ENCODE peak calls at places on chromosomes 2 and 18, in ten cellular contexts. B is A549, C is uterus, H is fibroblast of the aortic adventitia, L is spleen, D is astrocyte, U is HL-60, T is NB4, W is PC-9, F is left ventricle myocardium inferior. V is an unnamed sample.
A peak's percentile ranks its signal among the peaks of the same experiment; 100 is the strongest.

GRCh38 chr18:25256439-25256838 is 95.5 kb downstream of the ZNF521 start:
- DNase-seq in U (no peak), W (no peak), F (no peak), T (no peak), B (no peak), C (no peak), D (no peak), H (no peak), L (no peak), V (no peak)

GRCh38 chr2:174198846-174199564 is 49.3 kb downstream of the OLA1 start:
- DNase-seq in F (no peak), B (no peak), H (no peak), W (no peak), C (no peak), U (no peak), L (no peak), T (no peak), D (peak; percentile 36), V (no peak)

GRCh38 chr2:64283641-64284371 is 139.6 kb upstream of the PELI1 start:
- DNase-seq in C (peak; percentile 60), B (no peak), W (no peak), U (no peak), H (no peak), T (no peak), D (no peak), L (no peak), F (no peak), V (peak; percentile 42)

GRCh38 chr2:119011162-119011909 is 69.3 kb downstream of the MARCO start:
- DNase-seq in W (no peak), T (peak; percentile 69), D (peak; percentile 9), C (no peak), U (no peak), L (no peak), B (peak; percentile 51), F (peak; percentile 51), H (peak; percentile 29), V (no peak)

GRCh38 chr2:122519366-122519765 is 763.9 kb downstream of the TSN start:
- DNase-seq in B (no peak), U (no peak), C (no peak), D (no peak), F (no peak), L (no peak), H (no peak), T (peak; percentile 36), W (no peak), V (no peak)

GRCh38 chr18:3346487-3346886 is 84.6 kb downstream of the MYL12B start:
- DNase-seq in L (no peak), H (no peak), C (no peak), U (no peak), D (no peak), B (no peak), T (no peak), F (no peak), W (no peak), V (no peak)

GRCh38 chr2:196239622-196240587 is 68.5 kb upstream of the STK17B start:
- DNase-seq in F (peak; percentile 52), T (peak; percentile 97), C (peak; percentile 42), D (peak; percentile 80), H (peak; percentile 77), W (peak; percentile 68), L (peak; percentile 94), B (no peak), U (peak; percentile 74), V (peak; percentile 86)

GRCh38 chr2:218569661-218570500 is 1.2 kb downstream of the CNOT9 start:
- DNase-seq in C (no peak), H (peak; percentile 56), L (no peak), F (peak; percentile 31), D (peak; percentile 51), U (no peak), W (no peak), T (peak; percentile 30), B (no peak), V (no peak)

GRCh38 chr18:79917351-79918088 is 33.9 kb downstream of the SLC66A2 start:
- DNase-seq in D (no peak), W (no peak), L (peak; percentile 68), T (no peak), C (no peak), U (no peak), B (no peak), H (no peak), F (no peak), V (no peak)

GRCh38 chr2:45984896-45985488 is 312.2 kb upstream of the EPAS1 start:
- DNase-seq in L (no peak), F (no peak), B (no peak), T (no peak), W (no peak), C (no peak), H (no peak), D (no peak), U (peak; percentile 6), V (no peak)

DNA sequence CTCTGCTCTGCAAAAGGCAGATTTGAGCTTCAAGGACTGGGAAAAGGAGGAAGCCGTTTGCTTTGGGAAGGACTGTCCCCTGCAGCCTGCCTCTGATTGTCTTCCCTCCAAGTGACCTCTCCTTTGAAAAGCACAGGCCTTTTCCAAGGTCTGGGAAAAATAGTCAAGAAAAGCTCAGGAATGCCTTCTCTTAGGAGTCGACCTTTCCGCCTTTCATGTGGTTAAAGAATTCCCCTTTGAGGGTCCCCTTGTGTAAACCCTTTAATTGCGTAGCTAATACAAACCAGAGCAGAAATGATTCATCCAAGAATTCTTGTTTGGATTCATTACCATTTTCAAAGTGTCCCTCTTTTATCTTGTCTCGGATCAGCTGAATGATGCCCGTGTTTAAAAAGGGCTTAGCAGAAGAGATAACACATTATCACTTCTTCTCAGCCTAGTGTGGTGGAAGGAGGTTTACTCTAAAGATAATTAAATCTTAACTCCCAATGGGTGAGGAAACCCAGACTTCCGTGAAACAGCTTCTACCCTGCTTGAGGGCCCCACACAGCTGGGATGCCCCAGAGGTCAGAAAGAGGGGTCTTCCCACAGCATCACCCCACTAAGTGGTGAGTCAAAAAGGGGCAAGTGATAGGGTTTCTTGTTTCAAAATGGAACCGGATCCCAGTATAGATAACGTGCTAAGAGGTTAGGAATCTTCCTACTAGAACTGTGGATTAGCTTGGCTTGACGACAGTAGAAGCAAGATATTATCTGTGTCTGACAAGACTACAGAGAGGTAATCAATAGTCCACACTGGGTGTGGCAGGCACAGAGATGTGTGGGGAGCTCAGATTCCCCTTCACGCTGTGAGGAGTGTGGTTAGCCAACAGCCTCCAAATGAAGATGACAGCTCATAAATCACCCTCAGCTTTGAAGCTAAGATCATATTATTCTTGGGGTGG is 129.7 kb upstream of the COPS8 start:
- DNase-seq in T (no peak), H (peak; percentile 14), L (no peak), D (peak; percentile 44), F (no peak), C (no peak), B (no peak), W (no peak), U (no peak), V (no peak)
- H3K4me3 ChIP-seq in T (no peak overlapping the region), H (no peak overlapping the region), L (no peak overlapping the region), D (no peak overlapping the region), F (no peak overlapping the region), C (no peak overlapping the region), B (no peak overlapping the region), W (no peak overlapping the region), U (no peak overlapping the region), V (no peak overlapping the region)

DNA sequence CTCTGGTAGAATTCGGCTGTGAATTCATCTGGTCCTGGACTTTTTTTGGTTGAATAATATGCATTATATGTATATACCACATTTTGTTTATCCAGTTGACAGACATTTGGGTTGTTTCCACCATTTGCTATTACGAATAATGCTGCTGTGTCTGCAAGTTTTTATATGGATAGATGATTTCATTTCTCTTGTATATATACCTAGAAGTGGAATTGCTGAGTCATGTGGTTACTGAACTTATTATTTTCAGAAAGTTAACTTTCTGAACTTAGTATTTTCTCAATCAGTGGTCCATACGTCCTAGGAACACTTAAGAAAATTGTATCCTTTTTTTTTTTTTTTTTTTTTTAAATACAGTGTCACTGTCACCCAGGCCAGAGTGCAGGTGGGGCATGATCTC is 63.3 kb downstream of the RIF1 start:
- DNase-seq in T (no peak), D (no peak), H (no peak), B (no peak), F (no peak), C (no peak), U (no peak), W (no peak), L (no peak), V (no peak)
- TF ChIP-seq CTCF in T (no peak), D (no peak), H (no peak), B (no peak), F (no peak), C (no peak), U (no peak), W (no peak), L (no peak), V (no peak)

DNA sequence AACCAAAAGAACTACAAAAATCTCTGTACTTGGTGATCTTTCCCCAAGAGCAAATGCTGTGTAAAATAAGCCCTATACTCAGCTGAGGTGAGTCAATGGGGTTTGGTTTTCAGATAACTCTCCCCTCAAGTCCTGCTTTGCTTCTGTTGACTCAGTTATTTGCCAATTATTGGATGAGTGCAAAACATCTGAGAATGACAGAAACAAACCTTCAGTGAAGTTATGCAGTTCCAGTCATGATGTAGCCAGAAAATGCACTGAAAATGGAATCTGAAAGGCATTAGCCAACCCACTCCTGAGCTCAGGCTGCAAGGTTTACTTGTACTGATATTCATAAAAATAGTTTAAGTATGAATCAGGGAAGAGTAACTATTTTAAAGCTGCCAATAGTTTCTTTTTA is 215.5 kb downstream of the RND3 start:
- DNase-seq in H (peak; percentile 84), F (no peak), L (no peak), U (no peak), W (peak; percentile 42), C (no peak), D (peak; percentile 85), T (no peak), B (no peak), V (no peak)
- H3K4me3 ChIP-seq in H (no peak overlapping the region), F (no peak overlapping the region), L (no peak overlapping the region), U (no peak overlapping the region), W (no peak overlapping the region), C (no peak overlapping the region), D (no peak overlapping the region), T (no peak overlapping the region), B (no peak overlapping the region), V (no peak overlapping the region)

GRCh38 chr2:109208071-109208950 is 79.3 kb downstream of the SH3RF3 start:
- DNase-seq in B (no peak), U (no peak), H (peak; percentile 34), W (no peak), C (no peak), D (peak; percentile 38), L (no peak), T (no peak), F (no peak), V (no peak)
- TF ChIP-seq CTCF in B (no peak), U (no peak), H (no peak), W (peak; percentile 21), C (no peak), D (no peak), L (no peak), T (peak; percentile 12), F (peak; percentile 19), V (peak; percentile 34)

DNA sequence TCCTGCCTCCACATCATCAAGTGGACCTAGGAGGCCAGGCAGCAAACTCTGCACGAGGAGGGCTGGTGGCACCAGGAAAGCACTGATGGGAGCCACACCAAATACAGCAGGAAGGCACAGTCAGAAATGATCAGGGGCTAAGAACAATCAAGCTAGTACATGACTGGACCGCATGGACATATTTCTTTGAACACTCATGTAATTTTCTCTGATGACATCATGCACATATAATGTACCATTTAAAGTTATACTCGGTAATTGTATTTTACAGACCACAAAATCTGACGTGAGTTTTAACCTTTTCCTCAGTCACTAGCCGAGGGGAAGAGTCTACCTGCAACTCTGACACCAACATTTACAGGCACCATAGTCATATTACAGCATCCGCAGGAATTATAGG is 76.7 kb downstream of the XDH start:
- DNase-seq in F (no peak), T (no peak), D (peak; percentile 93), W (no peak), B (no peak), C (no peak), L (no peak), U (no peak), H (peak; percentile 84), V (no peak)
- H3K4me3 ChIP-seq in F (no peak overlapping the region), T (no peak overlapping the region), D (no peak overlapping the region), W (no peak overlapping the region), B (no peak overlapping the region), C (no peak overlapping the region), L (no peak overlapping the region), U (no peak overlapping the region), H (no peak overlapping the region), V (no peak overlapping the region)